ENCODE peak calls at places on chromosomes 5 and 9, in six cellular contexts. F is progenitor cell of endocrine pancreas, T is GM23338, X is HS-27A, K is NCI-H2029 treated with DMSO at 0.1 percent for 48 hours, Y is Panc1. Q is an unnamed sample.

GRCh38 chr5:138706655-138707480 is 46.4 kb upstream of the CTNNA1 start:
- DNase-seq in F (no peak), T (no peak), X (peak; percentile 23), K (no peak), Y (peak; percentile 13), Q (no peak)

GRCh38 chr9:91847576-91847975 is 102.5 kb downstream of the ROR2 start:
- DNase-seq in F (no peak), T (peak; percentile 29), X (no peak), K (no peak), Y (no peak), Q (no peak)

GRCh38 chr5:154795235-154795596 is 40.0 kb downstream of the LARP1 start:
- DNase-seq in F (no peak), T (no peak), X (no peak), K (no peak), Y (no peak), Q (no peak)

GRCh38 chr5:108295588-108296368 is 86.1 kb downstream of the FBXL17 start:
- DNase-seq in F (no peak), T (no peak), X (no peak), K (no peak), Y (peak; percentile 22), Q (no peak)

GRCh38 chr5:160477266-160477970 is 55.8 kb downstream of the PTTG1 start:
- DNase-seq in F (no peak), T (peak; percentile 41), X (no peak), K (no peak), Y (no peak), Q (no peak)

GRCh38 chr9:83418283-83418682 is 119.9 kb downstream of the FRMD3 start:
- DNase-seq in F (no peak), T (no peak), X (no peak), K (no peak), Y (no peak), Q (no peak)

GRCh38 chr5:31193591-31194457 is at the start of gene CDH6:
- DNase-seq in F (peak; percentile 56), T (peak; percentile 93), X (no peak), K (no peak), Y (no peak), Q (no peak)

GRCh38 chr5:163565492-163565891 is 60.1 kb downstream of the MAT2B start:
- DNase-seq in F (no peak), T (peak; percentile 64), X (no peak), K (no peak), Y (no peak), Q (peak; percentile 58)

GRCh38 chr5:83475540-83476469 is 4.3 kb downstream of the VCAN start:
- DNase-seq in F (no peak), T (peak; percentile 65), X (peak; percentile 51), K (no peak), Y (no peak), Q (no peak)

GRCh38 chr9:89837152-89837551 is 232.3 kb downstream of the GADD45G start:
- DNase-seq in F (no peak), T (no peak), X (no peak), K (no peak), Y (no peak), Q (no peak)

GRCh38 chr5:155728857-155729683 is 597.9 kb upstream of the SGCD start:
- DNase-seq in F (peak; percentile 9), T (peak; percentile 77), X (no peak), K (peak; percentile 66), Y (no peak), Q (no peak)

GRCh38 chr5:80407735-80408474 is at the start of gene ZFYVE16:
- DNase-seq in F (peak; percentile 96), T (peak; percentile 98), X (peak; percentile 81), K (peak; percentile 88), Y (peak; percentile 89), Q (peak; percentile 98)

GRCh38 chr9:6987381-6987780 is 229.6 kb downstream of the KDM4C start:
- DNase-seq in F (no peak), T (no peak), X (no peak), K (no peak), Y (no peak), Q (no peak)

GRCh38 chr9:132121021-132121420 is 40.8 kb upstream of the NTNG2 start:
- DNase-seq in F (no peak), T (no peak), X (no peak), K (no peak), Y (no peak), Q (no peak)

GRCh38 chr5:8908055-8908683 is 637.7 kb downstream of the SEMA5A start:
- DNase-seq in F (peak; percentile 25), T (peak; percentile 74), X (peak; percentile 35), K (no peak), Y (peak; percentile 35), Q (peak; percentile 55)

GRCh38 chr9:8304720-8305119 is 505.1 kb upstream of the DMAC1 start:
- DNase-seq in F (no peak), T (no peak), X (no peak), K (no peak), Y (no peak), Q (no peak)

GRCh38 chr5:10685103-10685502 is 75.9 kb downstream of the DAP start:
- DNase-seq in F (no peak), T (no peak), X (no peak), K (no peak), Y (no peak), Q (no peak)

GRCh38 chr5:168669668-168670378 is 90.7 kb upstream of the PANK3 start:
- DNase-seq in F (no peak), T (no peak), X (no peak), K (no peak), Y (no peak), Q (peak; percentile 42)

GRCh38 chr9:27395484-27395921 is 98.6 kb upstream of the EQTN start:
- DNase-seq in F (no peak), T (peak; percentile 49), X (no peak), K (no peak), Y (no peak), Q (no peak)

GRCh38 chr9:82247318-82247717 is 258.7 kb downstream of the SPATA31D1 start:
- DNase-seq in F (no peak), T (no peak), X (no peak), K (no peak), Y (no peak), Q (no peak)

GRCh38 chr5:27458318-27458717 is 419.9 kb upstream of the CDH9 start:
- DNase-seq in F (no peak), T (no peak), X (no peak), K (no peak), Y (no peak), Q (no peak)

GRCh38 chr5:140628711-140629110 is 4.3 kb downstream of the CD14 start:
- DNase-seq in F (no peak), T (no peak), X (no peak), K (no peak), Y (no peak), Q (no peak)

GRCh38 chr9:23543420-23543819 is 282.6 kb downstream of the ELAVL2 start:
- DNase-seq in F (no peak), T (no peak), X (no peak), K (no peak), Y (no peak), Q (no peak)

GRCh38 chr9:126612329-126612812 is 1.4 kb upstream of the LMX1B start:
- DNase-seq in F (no peak), T (no peak), X (no peak), K (no peak), Y (no peak), Q (no peak)